ENCODE peak calls at places on chromosomes 16 and 17, in six cellular contexts. J is stimulated activated CD4-positive, alpha-beta T cell treated with anti-CD3 and anti-CD28 coated beads, Interleukin-2, amount 100 ng/mL, for 24 hours; O is HS-27A; S is NCI-H1694; D is left kidney; M is neural crest cell. C is an unnamed sample.

GRCh38 chr17:55652825-55653224 is 69.8 kb downstream of the TMEM100 start:
- DNase-seq in J (no peak), O (no peak), S (no peak), D (no peak), M (no peak), C (no peak)

GRCh38 chr17:10777890-10778289 is 26.0 kb downstream of the TMEM238L start:
- DNase-seq in J (no peak), O (no peak), S (no peak), D (no peak), M (no peak), C (no peak)

GRCh38 chr16:82665025-82665424 is 38.3 kb downstream of the CDH13 start:
- DNase-seq in J (no peak), O (no peak), S (no peak), D (no peak), M (no peak), C (no peak)

GRCh38 chr16:83040174-83040573 is 413.4 kb downstream of the CDH13 start:
- DNase-seq in J (no peak), O (no peak), S (no peak), D (no peak), M (no peak), C (no peak)

GRCh38 chr16:84218961-84219360 is 20.9 kb downstream of the KCNG4 start:
- DNase-seq in J (no peak), O (no peak), S (no peak), D (no peak), M (no peak), C (no peak)

GRCh38 chr17:63984651-63985386 is 12.1 kb upstream of the SCN4A start:
- DNase-seq in J (peak), O (peak), S (no peak), D (no peak), M (no peak), C (peak)

GRCh38 chr16:77289331-77289809 is 90.2 kb downstream of the SYCE1L start:
- DNase-seq in J (no peak), O (peak), S (no peak), D (peak), M (no peak), C (no peak)

GRCh38 chr16:57093845-57094564 is 1.6 kb downstream of the CPNE2 start:
- DNase-seq in J (no peak), O (no peak), S (no peak), D (no peak), M (no peak), C (no peak)

GRCh38 chr16:3094289-3095027 is 4.6 kb downstream of the ZSCAN10 start:
- DNase-seq in J (peak), O (no peak), S (peak), D (no peak), M (no peak), C (no peak)

GRCh38 chr17:14038206-14038605 is 31.1 kb upstream of the COX10 start:
- DNase-seq in J (no peak), O (no peak), S (no peak), D (no peak), M (no peak), C (no peak)

GRCh38 chr17:19248923-19249574 is 11.9 kb downstream of the EPN2 start:
- DNase-seq in J (no peak), O (peak), S (no peak), D (no peak), M (no peak), C (no peak)

GRCh38 chr16:27847030-27847550 is 216.4 kb downstream of the GSG1L start:
- DNase-seq in J (no peak), O (no peak), S (no peak), D (no peak), M (no peak), C (no peak)

GRCh38 chr16:19524866-19525723 is 1.4 kb downstream of the CCP110 start:
- DNase-seq in J (no peak), O (no peak), S (no peak), D (peak), M (no peak), C (no peak)

GRCh38 chr16:65176603-65177002 is 54.7 kb upstream of the CDH11 start:
- DNase-seq in J (no peak), O (no peak), S (no peak), D (peak), M (no peak), C (no peak)

GRCh38 chr16:72811188-72811720 is 236.7 kb downstream of the ZFHX3 start:
- DNase-seq in J (no peak), O (no peak), S (no peak), D (no peak), M (no peak), C (no peak)

GRCh38 chr17:57747221-57748017 is 2.3 kb upstream of the CCDC182 start:
- DNase-seq in J (peak), O (peak), S (peak), D (peak), M (peak), C (peak)

GRCh38 chr16:23496826-23497542 is 13.3 kb downstream of the GGA2 start:
- DNase-seq in J (no peak), O (no peak), S (no peak), D (no peak), M (no peak), C (no peak)

GRCh38 chr17:40606548-40607353 is 40.9 kb downstream of the SMARCE1 start:
- DNase-seq in J (no peak), O (no peak), S (no peak), D (no peak), M (no peak), C (no peak)

GRCh38 chr17:40331743-40332641 is 23.0 kb downstream of the RARA start:
- DNase-seq in J (no peak), O (no peak), S (no peak), D (no peak), M (no peak), C (no peak)

GRCh38 chr17:3546997-3547396 is 10.6 kb downstream of the TRPV3 start:
- DNase-seq in J (no peak), O (no peak), S (no peak), D (no peak), M (no peak), C (no peak)

GRCh38 chr16:74773431-74774222 is 993 bp downstream of the FA2H start:
- DNase-seq in J (no peak), O (no peak), S (no peak), D (no peak), M (no peak), C (no peak)

C was measured in glomerular endothelial cell.